ENCODE peak calls at places on chromosomes 4 and X, in ten cellular contexts. One of them, this sample, is unnamed.

GRCh38 chr4:20252656-20253271 is 1.1 kb downstream of the SLIT2 start:
- DNase-seq in CD4-positive, alpha-beta memory T cell: no peak
- DNase-seq in uterus: peak
- DNase-seq in HL-60: no peak
- DNase-seq in CD4-positive, CD25-positive, alpha-beta regulatory T cell: no peak
- DNase-seq in breast epithelium: no peak
- DNase-seq in naive thymus-derived CD4-positive, alpha-beta T cell: peak
- DNase-seq in adrenal gland: peak
- DNase-seq in cardiac muscle cell: peak
- DNase-seq in SK-N-SH: peak
- DNase-seq in this sample: no peak

GRCh38 chr4:5399790-5400421 is 308.5 kb downstream of the EVC2 start:
- DNase-seq in CD4-positive, alpha-beta memory T cell: no peak
- DNase-seq in uterus: no peak
- DNase-seq in HL-60: peak
- DNase-seq in CD4-positive, CD25-positive, alpha-beta regulatory T cell: no peak
- DNase-seq in breast epithelium: no peak
- DNase-seq in naive thymus-derived CD4-positive, alpha-beta T cell: no peak
- DNase-seq in adrenal gland: peak
- DNase-seq in cardiac muscle cell: peak
- DNase-seq in SK-N-SH: peak
- DNase-seq in this sample: no peak

GRCh38 chr4:76698141-76698540 is 199.8 kb downstream of the SOWAHB start:
- DNase-seq in CD4-positive, alpha-beta memory T cell: no peak
- DNase-seq in uterus: no peak
- DNase-seq in HL-60: no peak
- DNase-seq in CD4-positive, CD25-positive, alpha-beta regulatory T cell: no peak
- DNase-seq in breast epithelium: no peak
- DNase-seq in naive thymus-derived CD4-positive, alpha-beta T cell: no peak
- DNase-seq in adrenal gland: no peak
- DNase-seq in cardiac muscle cell: no peak
- DNase-seq in SK-N-SH: no peak
- DNase-seq in this sample: no peak

GRCh38 chr4:144683516-144683915 is 37.6 kb downstream of the HHIP start:
- DNase-seq in CD4-positive, alpha-beta memory T cell: no peak
- DNase-seq in uterus: no peak
- DNase-seq in HL-60: no peak
- DNase-seq in CD4-positive, CD25-positive, alpha-beta regulatory T cell: no peak
- DNase-seq in breast epithelium: no peak
- DNase-seq in naive thymus-derived CD4-positive, alpha-beta T cell: no peak
- DNase-seq in adrenal gland: no peak
- DNase-seq in cardiac muscle cell: no peak
- DNase-seq in SK-N-SH: no peak
- DNase-seq in this sample: no peak

GRCh38 chrX:130165703-130166502 is at the start of gene AIFM1:
- DNase-seq in CD4-positive, alpha-beta memory T cell: peak
- DNase-seq in uterus: peak
- DNase-seq in HL-60: peak
- DNase-seq in CD4-positive, CD25-positive, alpha-beta regulatory T cell: peak
- DNase-seq in breast epithelium: peak
- DNase-seq in naive thymus-derived CD4-positive, alpha-beta T cell: peak
- DNase-seq in adrenal gland: peak
- DNase-seq in cardiac muscle cell: peak
- DNase-seq in SK-N-SH: peak
- DNase-seq in this sample: peak

GRCh38 chr4:53997901-53998300 is 66.5 kb downstream of the CHIC2 start:
- DNase-seq in CD4-positive, alpha-beta memory T cell: no peak
- DNase-seq in uterus: no peak
- DNase-seq in HL-60: no peak
- DNase-seq in CD4-positive, CD25-positive, alpha-beta regulatory T cell: no peak
- DNase-seq in breast epithelium: no peak
- DNase-seq in naive thymus-derived CD4-positive, alpha-beta T cell: no peak
- DNase-seq in adrenal gland: no peak
- DNase-seq in cardiac muscle cell: no peak
- DNase-seq in SK-N-SH: no peak
- DNase-seq in this sample: no peak

GRCh38 chr4:37970702-37971101 is 10.5 kb downstream of the PTTG2 start:
- DNase-seq in CD4-positive, alpha-beta memory T cell: peak
- DNase-seq in uterus: peak
- DNase-seq in HL-60: peak
- DNase-seq in CD4-positive, CD25-positive, alpha-beta regulatory T cell: peak
- DNase-seq in breast epithelium: peak
- DNase-seq in naive thymus-derived CD4-positive, alpha-beta T cell: peak
- DNase-seq in adrenal gland: peak
- DNase-seq in cardiac muscle cell: peak
- DNase-seq in SK-N-SH: peak
- DNase-seq in this sample: no peak

GRCh38 chr4:69832326-69833030 is 27.5 kb downstream of the SULT1E1 start:
- DNase-seq in CD4-positive, alpha-beta memory T cell: no peak
- DNase-seq in uterus: no peak
- DNase-seq in HL-60: no peak
- DNase-seq in CD4-positive, CD25-positive, alpha-beta regulatory T cell: no peak
- DNase-seq in breast epithelium: no peak
- DNase-seq in naive thymus-derived CD4-positive, alpha-beta T cell: no peak
- DNase-seq in adrenal gland: no peak
- DNase-seq in cardiac muscle cell: no peak
- DNase-seq in SK-N-SH: no peak
- DNase-seq in this sample: no peak

GRCh38 chr4:38085394-38086150 is 125.4 kb downstream of the PTTG2 start:
- DNase-seq in CD4-positive, alpha-beta memory T cell: no peak
- DNase-seq in uterus: no peak
- DNase-seq in HL-60: no peak
- DNase-seq in CD4-positive, CD25-positive, alpha-beta regulatory T cell: no peak
- DNase-seq in breast epithelium: no peak
- DNase-seq in naive thymus-derived CD4-positive, alpha-beta T cell: no peak
- DNase-seq in adrenal gland: no peak
- DNase-seq in cardiac muscle cell: no peak
- DNase-seq in SK-N-SH: no peak
- DNase-seq in this sample: no peak

GRCh38 chrX:50691820-50692219 is 122.2 kb downstream of the SHROOM4 start:
- DNase-seq in CD4-positive, alpha-beta memory T cell: peak
- DNase-seq in uterus: no peak
- DNase-seq in HL-60: no peak
- DNase-seq in CD4-positive, CD25-positive, alpha-beta regulatory T cell: no peak
- DNase-seq in breast epithelium: no peak
- DNase-seq in naive thymus-derived CD4-positive, alpha-beta T cell: no peak
- DNase-seq in adrenal gland: peak
- DNase-seq in cardiac muscle cell: peak
- DNase-seq in SK-N-SH: peak
- DNase-seq in this sample: no peak

GRCh38 chr4:139815646-139816601 is 150.3 kb downstream of the MGST2 start:
- DNase-seq in CD4-positive, alpha-beta memory T cell: no peak
- DNase-seq in uterus: peak
- DNase-seq in HL-60: peak
- DNase-seq in CD4-positive, CD25-positive, alpha-beta regulatory T cell: no peak
- DNase-seq in breast epithelium: no peak
- DNase-seq in naive thymus-derived CD4-positive, alpha-beta T cell: no peak
- DNase-seq in adrenal gland: peak
- DNase-seq in cardiac muscle cell: peak
- DNase-seq in SK-N-SH: no peak
- DNase-seq in this sample: no peak
- H3K27ac ChIP-seq in CD4-positive, alpha-beta memory T cell: no peak
- H3K27ac ChIP-seq in uterus: peak
- H3K27ac ChIP-seq in HL-60: no peak
- H3K27ac ChIP-seq in CD4-positive, CD25-positive, alpha-beta regulatory T cell: no peak
- H3K27ac ChIP-seq in breast epithelium: peak
- H3K27ac ChIP-seq in naive thymus-derived CD4-positive, alpha-beta T cell: no peak
- H3K27ac ChIP-seq in adrenal gland: peak
- H3K27ac ChIP-seq in cardiac muscle cell: peak
- H3K27ac ChIP-seq in SK-N-SH: peak
- H3K27ac ChIP-seq in this sample: no peak

GRCh38 chrX:120453985-120454384 is 15.1 kb downstream of the LAMP2 start:
- DNase-seq in CD4-positive, alpha-beta memory T cell: no peak
- DNase-seq in uterus: no peak
- DNase-seq in HL-60: no peak
- DNase-seq in CD4-positive, CD25-positive, alpha-beta regulatory T cell: no peak
- DNase-seq in breast epithelium: no peak
- DNase-seq in naive thymus-derived CD4-positive, alpha-beta T cell: no peak
- DNase-seq in adrenal gland: no peak
- DNase-seq in cardiac muscle cell: no peak
- DNase-seq in SK-N-SH: no peak
- DNase-seq in this sample: no peak
- H3K27ac ChIP-seq in CD4-positive, alpha-beta memory T cell: no peak
- H3K27ac ChIP-seq in uterus: no peak
- H3K27ac ChIP-seq in HL-60: no peak
- H3K27ac ChIP-seq in CD4-positive, CD25-positive, alpha-beta regulatory T cell: no peak
- H3K27ac ChIP-seq in breast epithelium: no peak
- H3K27ac ChIP-seq in naive thymus-derived CD4-positive, alpha-beta T cell: no peak
- H3K27ac ChIP-seq in adrenal gland: no peak
- H3K27ac ChIP-seq in cardiac muscle cell: no peak
- H3K27ac ChIP-seq in SK-N-SH: no peak
- H3K27ac ChIP-seq in this sample: no peak

GRCh38 chrX:2492536-2493218 is 8.1 kb downstream of the DHRSX start:
- DNase-seq in CD4-positive, alpha-beta memory T cell: no peak
- DNase-seq in uterus: no peak
- DNase-seq in HL-60: no peak
- DNase-seq in CD4-positive, CD25-positive, alpha-beta regulatory T cell: no peak
- DNase-seq in breast epithelium: no peak
- DNase-seq in naive thymus-derived CD4-positive, alpha-beta T cell: no peak
- DNase-seq in adrenal gland: peak
- DNase-seq in cardiac muscle cell: no peak
- DNase-seq in SK-N-SH: no peak
- DNase-seq in this sample: no peak
- H3K27ac ChIP-seq in CD4-positive, alpha-beta memory T cell: no peak
- H3K27ac ChIP-seq in uterus: no peak
- H3K27ac ChIP-seq in HL-60: no peak
- H3K27ac ChIP-seq in CD4-positive, CD25-positive, alpha-beta regulatory T cell: no peak
- H3K27ac ChIP-seq in breast epithelium: no peak
- H3K27ac ChIP-seq in naive thymus-derived CD4-positive, alpha-beta T cell: no peak
- H3K27ac ChIP-seq in adrenal gland: no peak
- H3K27ac ChIP-seq in cardiac muscle cell: no peak
- H3K27ac ChIP-seq in SK-N-SH: peak
- H3K27ac ChIP-seq in this sample: no peak

GRCh38 chrX:42725196-42725595 is 52.8 kb downstream of the PPP1R2C start:
- DNase-seq in CD4-positive, alpha-beta memory T cell: no peak
- DNase-seq in uterus: no peak
- DNase-seq in HL-60: no peak
- DNase-seq in CD4-positive, CD25-positive, alpha-beta regulatory T cell: no peak
- DNase-seq in breast epithelium: no peak
- DNase-seq in naive thymus-derived CD4-positive, alpha-beta T cell: no peak
- DNase-seq in adrenal gland: no peak
- DNase-seq in cardiac muscle cell: no peak
- DNase-seq in SK-N-SH: no peak
- DNase-seq in this sample: no peak
- H3K27ac ChIP-seq in CD4-positive, alpha-beta memory T cell: no peak
- H3K27ac ChIP-seq in uterus: no peak
- H3K27ac ChIP-seq in HL-60: no peak
- H3K27ac ChIP-seq in CD4-positive, CD25-positive, alpha-beta regulatory T cell: no peak
- H3K27ac ChIP-seq in breast epithelium: no peak
- H3K27ac ChIP-seq in naive thymus-derived CD4-positive, alpha-beta T cell: no peak
- H3K27ac ChIP-seq in adrenal gland: no peak
- H3K27ac ChIP-seq in cardiac muscle cell: no peak
- H3K27ac ChIP-seq in SK-N-SH: no peak
- H3K27ac ChIP-seq in this sample: no peak

GRCh38 chr4:186934841-186935443 is 211.3 kb upstream of the FAT1 start:
- DNase-seq in CD4-positive, alpha-beta memory T cell: no peak
- DNase-seq in uterus: no peak
- DNase-seq in HL-60: no peak
- DNase-seq in CD4-positive, CD25-positive, alpha-beta regulatory T cell: no peak
- DNase-seq in breast epithelium: no peak
- DNase-seq in naive thymus-derived CD4-positive, alpha-beta T cell: no peak
- DNase-seq in adrenal gland: no peak
- DNase-seq in cardiac muscle cell: no peak
- DNase-seq in SK-N-SH: no peak
- DNase-seq in this sample: no peak
- H3K27ac ChIP-seq in CD4-positive, alpha-beta memory T cell: no peak
- H3K27ac ChIP-seq in uterus: peak
- H3K27ac ChIP-seq in HL-60: no peak
- H3K27ac ChIP-seq in CD4-positive, CD25-positive, alpha-beta regulatory T cell: no peak
- H3K27ac ChIP-seq in breast epithelium: peak
- H3K27ac ChIP-seq in naive thymus-derived CD4-positive, alpha-beta T cell: no peak
- H3K27ac ChIP-seq in adrenal gland: no peak
- H3K27ac ChIP-seq in cardiac muscle cell: no peak
- H3K27ac ChIP-seq in SK-N-SH: no peak
- H3K27ac ChIP-seq in this sample: no peak

GRCh38 chr4:152065545-152065944 is 304.7 kb upstream of the GATB start:
- DNase-seq in CD4-positive, alpha-beta memory T cell: peak
- DNase-seq in uterus: no peak
- DNase-seq in HL-60: no peak
- DNase-seq in CD4-positive, CD25-positive, alpha-beta regulatory T cell: no peak
- DNase-seq in breast epithelium: no peak
- DNase-seq in naive thymus-derived CD4-positive, alpha-beta T cell: no peak
- DNase-seq in adrenal gland: no peak
- DNase-seq in cardiac muscle cell: no peak
- DNase-seq in SK-N-SH: no peak
- DNase-seq in this sample: no peak

GRCh38 chr4:152063301-152064235 is 302.8 kb upstream of the GATB start:
- DNase-seq in CD4-positive, alpha-beta memory T cell: peak
- DNase-seq in uterus: no peak
- DNase-seq in HL-60: no peak
- DNase-seq in CD4-positive, CD25-positive, alpha-beta regulatory T cell: no peak
- DNase-seq in breast epithelium: no peak
- DNase-seq in naive thymus-derived CD4-positive, alpha-beta T cell: no peak
- DNase-seq in adrenal gland: no peak
- DNase-seq in cardiac muscle cell: no peak
- DNase-seq in SK-N-SH: peak
- DNase-seq in this sample: no peak

GRCh38 chr4:152064753-152065152 is 303.9 kb upstream of the GATB start:
- DNase-seq in CD4-positive, alpha-beta memory T cell: no peak
- DNase-seq in uterus: no peak
- DNase-seq in HL-60: no peak
- DNase-seq in CD4-positive, CD25-positive, alpha-beta regulatory T cell: no peak
- DNase-seq in breast epithelium: no peak
- DNase-seq in naive thymus-derived CD4-positive, alpha-beta T cell: no peak
- DNase-seq in adrenal gland: no peak
- DNase-seq in cardiac muscle cell: peak
- DNase-seq in SK-N-SH: no peak
- DNase-seq in this sample: no peak

DNA sequence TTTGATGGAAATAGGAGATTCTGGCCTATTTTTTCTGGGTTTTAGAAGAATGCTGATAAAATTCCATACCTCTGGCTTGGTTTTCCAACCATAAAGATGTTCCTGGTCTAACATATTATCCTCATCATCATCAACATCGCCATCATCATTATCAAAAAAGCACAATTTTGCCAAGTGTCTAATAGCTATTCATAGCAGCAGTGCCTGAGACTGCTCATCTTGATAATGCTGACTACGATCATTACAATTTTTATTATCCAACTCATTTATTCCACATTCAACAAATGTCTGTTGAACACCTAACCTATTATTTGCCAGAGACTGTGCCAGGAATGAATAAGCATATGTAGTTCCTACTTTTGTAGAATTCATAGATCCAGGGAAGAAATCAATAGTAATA is 303.5 kb upstream of the GATB start:
- DNase-seq in CD4-positive, alpha-beta memory T cell: no peak
- DNase-seq in uterus: no peak
- DNase-seq in HL-60: no peak
- DNase-seq in CD4-positive, CD25-positive, alpha-beta regulatory T cell: no peak
- DNase-seq in breast epithelium: no peak
- DNase-seq in naive thymus-derived CD4-positive, alpha-beta T cell: no peak
- DNase-seq in adrenal gland: no peak
- DNase-seq in cardiac muscle cell: no peak
- DNase-seq in SK-N-SH: no peak
- DNase-seq in this sample: no peak
- H3K27ac ChIP-seq in CD4-positive, alpha-beta memory T cell: no peak
- H3K27ac ChIP-seq in uterus: no peak
- H3K27ac ChIP-seq in HL-60: no peak
- H3K27ac ChIP-seq in CD4-positive, CD25-positive, alpha-beta regulatory T cell: no peak
- H3K27ac ChIP-seq in breast epithelium: no peak
- H3K27ac ChIP-seq in naive thymus-derived CD4-positive, alpha-beta T cell: no peak
- H3K27ac ChIP-seq in adrenal gland: no peak
- H3K27ac ChIP-seq in cardiac muscle cell: no peak
- H3K27ac ChIP-seq in SK-N-SH: peak
- H3K27ac ChIP-seq in this sample: peak